ENCODE peak calls at places on chromosomes 7 and 10, in ten cellular contexts. One of them, this sample, is unnamed.
A peak's percentile ranks its signal among the peaks of the same experiment; 100 is the strongest.

GRCh38 chr10:52855546-52856325 is 83.2 kb upstream of the MBL2 start:
- DNase-seq in epithelial cell of esophagus: no peak
- DNase-seq in AG09309: no peak
- DNase-seq in AG04450: no peak
- DNase-seq in colonic mucosa: no peak
- DNase-seq in foreskin fibroblast: no peak
- DNase-seq in heart left ventricle: no peak
- DNase-seq in stomach: no peak
- DNase-seq in neural progenitor cell: no peak
- DNase-seq in IMR-90: no peak
- DNase-seq in this sample: no peak

GRCh38 chr7:46411236-46411635 is 490.2 kb upstream of the IGFBP3 start:
- DNase-seq in epithelial cell of esophagus: no peak
- DNase-seq in heart left ventricle: no peak
- DNase-seq in foreskin fibroblast: no peak
- DNase-seq in AG04450: no peak
- DNase-seq in IMR-90: no peak
- DNase-seq in AG09309: no peak
- DNase-seq in stomach: no peak
- DNase-seq in neural progenitor cell: no peak
- DNase-seq in colonic mucosa: no peak
- DNase-seq in this sample: no peak

GRCh38 chr7:2138146-2138765 is 94.5 kb downstream of the MAD1L1 start:
- DNase-seq in neural progenitor cell: no peak
- DNase-seq in stomach: no peak
- DNase-seq in IMR-90: no peak
- DNase-seq in AG09309: no peak
- DNase-seq in epithelial cell of esophagus: no peak
- DNase-seq in colonic mucosa: no peak
- DNase-seq in AG04450: no peak
- DNase-seq in foreskin fibroblast: no peak
- DNase-seq in heart left ventricle: no peak
- DNase-seq in this sample: no peak

GRCh38 chr7:24980695-24981543 is 941 bp upstream of the OSBPL3 start:
- DNase-seq in heart left ventricle: no peak
- DNase-seq in foreskin fibroblast: peak; percentile 41
- DNase-seq in AG09309: no peak
- DNase-seq in stomach: peak; percentile 51
- DNase-seq in IMR-90: peak; percentile 36
- DNase-seq in neural progenitor cell: peak; percentile 44
- DNase-seq in AG04450: no peak
- DNase-seq in epithelial cell of esophagus: peak; percentile 60
- DNase-seq in colonic mucosa: peak; percentile 62
- DNase-seq in this sample: no peak

GRCh38 chr10:5445006-5445405 is 32.6 kb downstream of the NET1 start:
- DNase-seq in AG09309: no peak
- DNase-seq in AG04450: no peak
- DNase-seq in foreskin fibroblast: no peak
- DNase-seq in colonic mucosa: no peak
- DNase-seq in neural progenitor cell: no peak
- DNase-seq in epithelial cell of esophagus: no peak
- DNase-seq in IMR-90: no peak
- DNase-seq in stomach: no peak
- DNase-seq in heart left ventricle: no peak
- DNase-seq in this sample: no peak

GRCh38 chr7:99124636-99125504 is 19.0 kb downstream of the SMURF1 start:
- DNase-seq in stomach: no peak
- DNase-seq in epithelial cell of esophagus: peak; percentile 43
- DNase-seq in AG04450: no peak
- DNase-seq in neural progenitor cell: no peak
- DNase-seq in IMR-90: no peak
- DNase-seq in colonic mucosa: no peak
- DNase-seq in foreskin fibroblast: no peak
- DNase-seq in heart left ventricle: no peak
- DNase-seq in AG09309: no peak
- DNase-seq in this sample: no peak

GRCh38 chr7:75667938-75668337 is 70.8 kb downstream of the HIP1 start:
- DNase-seq in AG09309: no peak
- DNase-seq in neural progenitor cell: no peak
- DNase-seq in foreskin fibroblast: no peak
- DNase-seq in stomach: no peak
- DNase-seq in colonic mucosa: no peak
- DNase-seq in epithelial cell of esophagus: no peak
- DNase-seq in IMR-90: no peak
- DNase-seq in heart left ventricle: no peak
- DNase-seq in AG04450: no peak
- DNase-seq in this sample: no peak

GRCh38 chr10:81909453-81909852 is 34.5 kb downstream of the NRG3 start:
- DNase-seq in AG04450: no peak
- DNase-seq in foreskin fibroblast: no peak
- DNase-seq in heart left ventricle: no peak
- DNase-seq in epithelial cell of esophagus: no peak
- DNase-seq in stomach: no peak
- DNase-seq in neural progenitor cell: no peak
- DNase-seq in AG09309: no peak
- DNase-seq in colonic mucosa: no peak
- DNase-seq in IMR-90: no peak
- DNase-seq in this sample: no peak

GRCh38 chr7:131511071-131511470 is 45.4 kb downstream of the PODXL start:
- DNase-seq in AG04450: no peak
- DNase-seq in IMR-90: no peak
- DNase-seq in neural progenitor cell: no peak
- DNase-seq in stomach: no peak
- DNase-seq in colonic mucosa: no peak
- DNase-seq in epithelial cell of esophagus: no peak
- DNase-seq in AG09309: no peak
- DNase-seq in foreskin fibroblast: no peak
- DNase-seq in heart left ventricle: no peak
- DNase-seq in this sample: no peak

GRCh38 chr10:117175901-117176534 is 21.3 kb upstream of the KCNK18 start:
- DNase-seq in AG04450: peak; percentile 55
- DNase-seq in AG09309: peak; percentile 13
- DNase-seq in foreskin fibroblast: peak; percentile 61
- DNase-seq in stomach: peak; percentile 80
- DNase-seq in neural progenitor cell: peak; percentile 81
- DNase-seq in epithelial cell of esophagus: peak; percentile 71
- DNase-seq in colonic mucosa: peak; percentile 86
- DNase-seq in IMR-90: peak; percentile 68
- DNase-seq in heart left ventricle: peak; percentile 83
- DNase-seq in this sample: peak; percentile 19

GRCh38 chr7:68977709-68978108 is 620.6 kb upstream of the AUTS2 start:
- DNase-seq in AG04450: no peak
- DNase-seq in foreskin fibroblast: no peak
- DNase-seq in heart left ventricle: no peak
- DNase-seq in stomach: no peak
- DNase-seq in colonic mucosa: no peak
- DNase-seq in IMR-90: no peak
- DNase-seq in epithelial cell of esophagus: no peak
- DNase-seq in AG09309: no peak
- DNase-seq in neural progenitor cell: no peak
- DNase-seq in this sample: no peak

GRCh38 chr10:98257198-98257597 is 10.8 kb downstream of the LOXL4 start:
- DNase-seq in AG04450: no peak
- DNase-seq in IMR-90: no peak
- DNase-seq in stomach: no peak
- DNase-seq in colonic mucosa: no peak
- DNase-seq in foreskin fibroblast: no peak
- DNase-seq in neural progenitor cell: no peak
- DNase-seq in AG09309: no peak
- DNase-seq in heart left ventricle: no peak
- DNase-seq in epithelial cell of esophagus: no peak
- DNase-seq in this sample: no peak

GRCh38 chr7:12872487-12872886 is 185.1 kb downstream of the ARL4A start:
- DNase-seq in neural progenitor cell: no peak
- DNase-seq in foreskin fibroblast: no peak
- DNase-seq in epithelial cell of esophagus: no peak
- DNase-seq in stomach: no peak
- DNase-seq in AG04450: no peak
- DNase-seq in IMR-90: no peak
- DNase-seq in colonic mucosa: no peak
- DNase-seq in AG09309: no peak
- DNase-seq in heart left ventricle: no peak
- DNase-seq in this sample: no peak

GRCh38 chr7:146656988-146657387 is 540.4 kb downstream of the CNTNAP2 start:
- DNase-seq in IMR-90: no peak
- DNase-seq in colonic mucosa: no peak
- DNase-seq in foreskin fibroblast: no peak
- DNase-seq in AG09309: no peak
- DNase-seq in stomach: no peak
- DNase-seq in heart left ventricle: no peak
- DNase-seq in AG04450: no peak
- DNase-seq in neural progenitor cell: no peak
- DNase-seq in epithelial cell of esophagus: no peak
- DNase-seq in this sample: no peak

GRCh38 chr7:51965454-51965853 is 648.8 kb upstream of the COBL start:
- DNase-seq in AG09309: no peak
- DNase-seq in epithelial cell of esophagus: no peak
- DNase-seq in heart left ventricle: no peak
- DNase-seq in neural progenitor cell: no peak
- DNase-seq in AG04450: no peak
- DNase-seq in colonic mucosa: no peak
- DNase-seq in IMR-90: no peak
- DNase-seq in foreskin fibroblast: no peak
- DNase-seq in stomach: no peak
- DNase-seq in this sample: no peak

GRCh38 chr7:50446542-50446960 is 3.6 kb downstream of the FIGNL1 start:
- DNase-seq in IMR-90: peak; percentile 76
- DNase-seq in epithelial cell of esophagus: peak; percentile 99
- DNase-seq in foreskin fibroblast: peak; percentile 15
- DNase-seq in stomach: no peak
- DNase-seq in heart left ventricle: no peak
- DNase-seq in AG09309: peak; percentile 53
- DNase-seq in neural progenitor cell: no peak
- DNase-seq in colonic mucosa: no peak
- DNase-seq in AG04450: peak; percentile 21
- DNase-seq in this sample: peak; percentile 52

DNA sequence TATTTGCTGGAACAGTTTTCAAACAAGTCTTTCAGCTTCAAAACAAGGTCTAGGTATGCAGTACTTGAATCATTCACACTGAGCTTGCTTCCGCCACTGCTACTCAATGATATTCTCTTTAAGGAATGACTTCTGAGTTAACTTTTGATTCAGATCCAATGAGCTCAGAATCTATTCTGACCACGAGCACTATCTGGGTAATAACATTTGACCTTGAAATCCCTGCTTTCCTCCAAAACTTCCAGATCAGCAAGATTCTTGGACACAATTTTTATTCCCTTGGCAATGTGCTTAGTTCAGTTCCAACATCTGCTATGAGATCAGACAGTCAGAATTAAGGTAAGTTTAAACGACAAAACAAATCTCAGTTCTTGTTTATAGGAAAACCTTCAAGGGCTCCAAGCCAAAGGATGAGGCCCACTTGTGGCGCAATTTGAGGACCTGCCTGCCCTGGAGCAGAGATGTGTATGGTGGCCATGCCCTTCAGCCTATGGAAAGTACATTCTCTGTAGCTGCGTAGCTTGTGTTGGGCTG is 87.2 kb downstream of the RNF216 start:
- DNase-seq in stomach: no peak
- DNase-seq in epithelial cell of esophagus: peak; percentile 65
- DNase-seq in IMR-90: peak; percentile 97
- DNase-seq in AG04450: peak; percentile 92
- DNase-seq in neural progenitor cell: no peak
- DNase-seq in heart left ventricle: no peak
- DNase-seq in foreskin fibroblast: peak; percentile 88
- DNase-seq in AG09309: peak; percentile 54
- DNase-seq in colonic mucosa: no peak
- DNase-seq in this sample: peak; percentile 83
- H3K4me3 ChIP-seq in stomach: no peak overlapping the region
- H3K4me3 ChIP-seq in epithelial cell of esophagus: no peak overlapping the region
- H3K4me3 ChIP-seq in IMR-90: no peak overlapping the region
- H3K4me3 ChIP-seq in AG04450: no peak overlapping the region
- H3K4me3 ChIP-seq in neural progenitor cell: no peak overlapping the region
- H3K4me3 ChIP-seq in heart left ventricle: peak overlapping the region; percentile 44
- H3K4me3 ChIP-seq in foreskin fibroblast: no peak overlapping the region
- H3K4me3 ChIP-seq in AG09309: no peak overlapping the region
- H3K4me3 ChIP-seq in colonic mucosa: no peak overlapping the region
- H3K4me3 ChIP-seq in this sample: peak overlapping the region; percentile 61

GRCh38 chr10:127906548-127907377 is at the start of gene PTPRE:
- DNase-seq in AG04450: no peak
- DNase-seq in heart left ventricle: peak; percentile 91
- DNase-seq in AG09309: no peak
- DNase-seq in epithelial cell of esophagus: peak; percentile 70
- DNase-seq in colonic mucosa: peak; percentile 79
- DNase-seq in neural progenitor cell: peak; percentile 90
- DNase-seq in foreskin fibroblast: peak; percentile 31
- DNase-seq in IMR-90: peak; percentile 24
- DNase-seq in stomach: peak; percentile 83
- DNase-seq in this sample: no peak
- TF ChIP-seq CTCF in AG04450: no peak
- TF ChIP-seq CTCF in heart left ventricle: peak; percentile 83
- TF ChIP-seq CTCF in AG09309: peak; percentile 51
- TF ChIP-seq CTCF in epithelial cell of esophagus: peak; percentile 29
- TF ChIP-seq CTCF in colonic mucosa: peak; percentile 57
- TF ChIP-seq CTCF in neural progenitor cell: peak; percentile 66
- TF ChIP-seq CTCF in foreskin fibroblast: peak; percentile 35
- TF ChIP-seq CTCF in IMR-90: peak; percentile 70
- TF ChIP-seq CTCF in stomach: peak; percentile 94
- TF ChIP-seq CTCF in this sample: peak; percentile 44

GRCh38 chr10:60082341-60083038 is 176.1 kb upstream of the CCDC6 start:
- DNase-seq in IMR-90: no peak
- DNase-seq in heart left ventricle: no peak
- DNase-seq in stomach: no peak
- DNase-seq in foreskin fibroblast: no peak
- DNase-seq in AG04450: no peak
- DNase-seq in epithelial cell of esophagus: no peak
- DNase-seq in AG09309: no peak
- DNase-seq in colonic mucosa: no peak
- DNase-seq in neural progenitor cell: no peak
- DNase-seq in this sample: no peak
- H3K4me3 ChIP-seq in IMR-90: no peak overlapping the region
- H3K4me3 ChIP-seq in heart left ventricle: no peak overlapping the region
- H3K4me3 ChIP-seq in stomach: peak overlapping the region; percentile 5
- H3K4me3 ChIP-seq in foreskin fibroblast: no peak overlapping the region
- H3K4me3 ChIP-seq in AG04450: no peak overlapping the region
- H3K4me3 ChIP-seq in epithelial cell of esophagus: no peak overlapping the region
- H3K4me3 ChIP-seq in AG09309: no peak overlapping the region
- H3K4me3 ChIP-seq in colonic mucosa: no peak overlapping the region
- H3K4me3 ChIP-seq in neural progenitor cell: no peak overlapping the region
- H3K4me3 ChIP-seq in this sample: no peak overlapping the region

DNA sequence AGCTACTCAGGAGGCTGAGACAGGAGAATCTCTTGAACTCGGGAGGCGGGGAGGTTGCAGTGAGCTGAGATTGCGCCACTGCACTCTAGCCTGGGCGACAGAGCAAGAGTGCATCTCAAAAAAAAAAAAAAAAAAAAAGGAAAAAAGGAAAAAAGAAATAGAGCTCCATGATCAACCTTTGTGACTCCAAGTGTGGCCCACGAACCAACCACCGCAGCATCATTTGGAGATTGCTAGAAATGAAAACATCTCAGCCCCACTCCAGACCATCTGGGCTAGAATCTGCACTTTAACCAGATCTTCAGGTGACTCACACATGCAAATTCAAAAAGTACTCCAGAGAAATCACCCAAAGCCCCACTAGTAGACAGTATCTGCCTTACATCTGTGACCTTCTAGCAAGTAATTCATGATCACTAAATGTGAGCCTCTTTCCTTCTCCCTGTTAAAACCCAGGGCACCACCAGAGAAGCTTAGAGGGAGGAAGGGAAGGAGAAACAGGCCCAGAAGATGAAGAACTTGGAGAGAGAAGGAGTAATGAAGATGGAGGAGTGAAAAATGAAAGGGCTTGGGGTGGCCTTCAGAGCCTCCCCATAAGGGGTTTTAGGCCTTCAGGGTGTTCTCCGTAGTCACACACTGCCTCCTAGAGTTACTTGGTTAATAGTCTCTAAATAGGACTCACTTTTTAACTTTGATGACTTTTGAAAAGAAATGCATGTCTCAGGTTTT is 94.1 kb downstream of the SLC37A3 start:
- DNase-seq in IMR-90: peak; percentile 16
- DNase-seq in heart left ventricle: no peak
- DNase-seq in AG09309: no peak
- DNase-seq in epithelial cell of esophagus: peak; percentile 35
- DNase-seq in foreskin fibroblast: no peak
- DNase-seq in neural progenitor cell: no peak
- DNase-seq in colonic mucosa: no peak
- DNase-seq in stomach: no peak
- DNase-seq in AG04450: no peak
- DNase-seq in this sample: no peak
- TF ChIP-seq CTCF in IMR-90: peak; percentile 36
- TF ChIP-seq CTCF in heart left ventricle: peak; percentile 52
- TF ChIP-seq CTCF in AG09309: peak; percentile 34
- TF ChIP-seq CTCF in epithelial cell of esophagus: peak; percentile 29
- TF ChIP-seq CTCF in foreskin fibroblast: peak; percentile 5
- TF ChIP-seq CTCF in neural progenitor cell: peak; percentile 41
- TF ChIP-seq CTCF in colonic mucosa: peak; percentile 26
- TF ChIP-seq CTCF in stomach: peak; percentile 33
- TF ChIP-seq CTCF in AG04450: peak; percentile 41
- TF ChIP-seq CTCF in this sample: no peak